ENCODE peak calls at places on chromosomes 3 and 15, in six cellular contexts. One of them, this sample, is unnamed.

GRCh38 chr3:27312044-27312668 is 57.0 kb downstream of the NEK10 start:
- DNase-seq in fibroblast of lung: peak
- DNase-seq in astrocyte: peak
- DNase-seq in RWPE1: peak
- DNase-seq in endothelial cell: peak
- DNase-seq in nephron progenitor cell: peak
- DNase-seq in this sample: no peak

GRCh38 chr3:25420885-25421284 is 7.2 kb upstream of the RARB start:
- DNase-seq in fibroblast of lung: no peak
- DNase-seq in astrocyte: no peak
- DNase-seq in RWPE1: peak
- DNase-seq in endothelial cell: no peak
- DNase-seq in nephron progenitor cell: no peak
- DNase-seq in this sample: no peak

GRCh38 chr3:54356299-54357037 is 234.1 kb downstream of the CACNA2D3 start:
- DNase-seq in fibroblast of lung: peak
- DNase-seq in astrocyte: peak
- DNase-seq in RWPE1: no peak
- DNase-seq in endothelial cell: no peak
- DNase-seq in nephron progenitor cell: no peak
- DNase-seq in this sample: no peak

GRCh38 chr15:101328001-101328400 is 33.0 kb upstream of the SNRPA1 start:
- DNase-seq in fibroblast of lung: no peak
- DNase-seq in astrocyte: no peak
- DNase-seq in RWPE1: no peak
- DNase-seq in endothelial cell: no peak
- DNase-seq in nephron progenitor cell: no peak
- DNase-seq in this sample: no peak

GRCh38 chr15:59738676-59739075 is 49.6 kb upstream of the BNIP2 start:
- DNase-seq in fibroblast of lung: no peak
- DNase-seq in astrocyte: no peak
- DNase-seq in RWPE1: no peak
- DNase-seq in endothelial cell: no peak
- DNase-seq in nephron progenitor cell: no peak
- DNase-seq in this sample: no peak

GRCh38 chr3:37243811-37244748 is 69.7 kb upstream of the LRRFIP2 start:
- DNase-seq in fibroblast of lung: peak
- DNase-seq in astrocyte: peak
- DNase-seq in RWPE1: peak
- DNase-seq in endothelial cell: peak
- DNase-seq in nephron progenitor cell: peak
- DNase-seq in this sample: peak

GRCh38 chr3:72159487-72159886 is 374.5 kb upstream of the PROK2 start:
- DNase-seq in fibroblast of lung: no peak
- DNase-seq in astrocyte: no peak
- DNase-seq in RWPE1: no peak
- DNase-seq in endothelial cell: no peak
- DNase-seq in nephron progenitor cell: no peak
- DNase-seq in this sample: no peak

GRCh38 chr15:39110336-39110735 is 470.5 kb upstream of the THBS1 start:
- DNase-seq in fibroblast of lung: peak
- DNase-seq in astrocyte: peak
- DNase-seq in RWPE1: no peak
- DNase-seq in endothelial cell: no peak
- DNase-seq in nephron progenitor cell: no peak
- DNase-seq in this sample: no peak

DNA sequence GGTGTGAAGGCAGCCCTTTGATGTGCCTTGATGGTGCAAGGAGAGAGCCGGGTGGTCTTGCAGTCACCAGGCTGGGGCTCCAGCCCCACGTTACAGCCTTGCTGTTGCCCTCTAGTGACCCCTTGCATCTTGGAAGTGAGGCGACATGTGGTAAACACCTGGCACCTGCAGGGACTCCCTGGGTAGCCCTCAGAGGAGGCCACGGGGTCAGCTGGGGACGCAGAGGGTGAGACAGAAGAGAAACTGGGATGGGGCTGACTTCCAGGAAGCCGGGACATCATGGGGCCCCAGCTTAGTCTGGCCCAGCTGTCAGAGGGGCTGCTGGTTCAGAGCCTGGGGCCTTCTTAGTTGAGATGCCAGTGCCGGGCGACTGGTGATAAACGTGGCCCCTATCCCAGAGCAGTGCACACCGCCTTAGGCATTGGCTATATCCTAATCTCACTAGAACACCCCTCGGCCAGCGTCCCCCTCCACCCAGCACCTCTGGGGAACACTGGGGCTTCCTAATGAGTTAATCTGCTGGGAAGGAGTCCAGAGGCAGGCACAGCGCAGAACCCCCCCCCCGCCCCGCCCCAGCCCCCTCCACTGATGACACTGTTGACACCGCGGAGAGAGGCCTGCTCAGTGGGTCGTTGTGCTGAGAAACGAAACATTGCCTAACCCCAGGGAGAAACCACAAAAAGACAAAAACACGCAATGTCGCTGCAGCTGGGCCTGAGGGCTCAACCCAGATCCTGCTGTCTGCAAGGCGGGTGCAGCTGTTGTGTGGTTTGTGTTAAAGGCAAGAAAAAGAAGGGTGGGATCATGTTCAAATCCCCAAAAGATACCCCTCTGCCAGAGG is 60.5 kb upstream of the KLF13 start:
- DNase-seq in fibroblast of lung: no peak
- DNase-seq in astrocyte: no peak
- DNase-seq in RWPE1: no peak
- DNase-seq in endothelial cell: no peak
- DNase-seq in nephron progenitor cell: no peak
- DNase-seq in this sample: peak
- TF ChIP-seq CTCF in fibroblast of lung: no peak
- TF ChIP-seq CTCF in astrocyte: no peak
- TF ChIP-seq CTCF in RWPE1: no peak
- TF ChIP-seq CTCF in endothelial cell: no peak
- TF ChIP-seq CTCF in nephron progenitor cell: no peak
- TF ChIP-seq CTCF in this sample: no peak

GRCh38 chr15:78619022-78619950 is 1.5 kb downstream of the CHRNA3 start:
- DNase-seq in fibroblast of lung: no peak
- DNase-seq in astrocyte: no peak
- DNase-seq in RWPE1: no peak
- DNase-seq in endothelial cell: no peak
- DNase-seq in nephron progenitor cell: no peak
- DNase-seq in this sample: no peak

GRCh38 chr15:78621810-78622402 is 1.1 kb upstream of the CHRNA3 start:
- DNase-seq in fibroblast of lung: no peak
- DNase-seq in astrocyte: no peak
- DNase-seq in RWPE1: no peak
- DNase-seq in endothelial cell: no peak
- DNase-seq in nephron progenitor cell: no peak
- DNase-seq in this sample: no peak

GRCh38 chr15:78618490-78618934 is 2.3 kb downstream of the CHRNA3 start:
- DNase-seq in fibroblast of lung: peak
- DNase-seq in astrocyte: peak
- DNase-seq in RWPE1: peak
- DNase-seq in endothelial cell: peak
- DNase-seq in nephron progenitor cell: peak
- DNase-seq in this sample: peak

GRCh38 chr15:78620839-78621421 is at the start of gene CHRNA3:
- DNase-seq in fibroblast of lung: no peak
- DNase-seq in astrocyte: no peak
- DNase-seq in RWPE1: no peak
- DNase-seq in endothelial cell: peak
- DNase-seq in nephron progenitor cell: peak
- DNase-seq in this sample: no peak

DNA sequence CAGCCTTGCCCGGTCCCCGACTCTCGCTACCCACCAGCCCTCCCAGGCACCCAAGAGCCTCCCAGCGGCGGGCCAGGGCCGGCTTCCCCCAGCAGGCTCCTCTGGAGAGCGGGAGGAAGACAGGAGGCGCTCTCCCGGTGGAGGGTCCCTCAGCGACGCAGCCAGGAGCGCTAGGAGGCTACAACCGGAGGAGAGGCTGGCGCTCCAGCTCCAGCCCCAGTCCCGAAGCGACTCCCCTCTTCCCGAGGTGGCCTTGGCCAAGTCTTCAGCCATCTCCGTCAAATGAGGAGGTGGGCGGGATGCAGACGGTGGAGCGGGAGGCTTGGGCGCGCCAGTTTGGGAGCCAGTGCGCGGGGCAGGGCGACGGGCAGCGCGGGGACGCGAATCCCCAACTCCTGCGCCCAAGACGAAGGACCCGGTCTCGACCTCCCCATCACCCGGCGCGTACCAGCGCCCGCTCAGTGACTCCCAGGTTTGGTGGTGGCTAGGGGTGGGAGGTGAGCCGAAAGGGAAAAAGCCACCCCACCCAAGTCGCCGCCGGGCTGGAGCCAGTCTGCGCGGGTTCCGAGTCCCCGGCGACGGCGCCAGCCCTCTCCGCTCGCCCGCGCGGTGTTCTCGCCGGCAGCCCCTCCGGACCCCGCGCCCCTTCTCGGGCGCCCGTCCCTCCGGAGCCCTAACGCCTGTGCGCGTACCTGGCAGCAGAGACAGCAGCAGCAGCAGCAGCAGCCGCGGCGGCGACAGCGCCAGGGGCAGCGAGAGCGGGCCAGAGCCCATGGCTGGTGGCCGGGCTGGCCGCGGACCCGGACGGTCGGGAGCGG is 566 bp downstream of the CHRNA3 start:
- DNase-seq in fibroblast of lung: peak
- DNase-seq in astrocyte: no peak
- DNase-seq in RWPE1: no peak
- DNase-seq in endothelial cell: peak
- DNase-seq in nephron progenitor cell: peak
- DNase-seq in this sample: no peak
- TF ChIP-seq CTCF in fibroblast of lung: peak
- TF ChIP-seq CTCF in astrocyte: no peak
- TF ChIP-seq CTCF in RWPE1: no peak
- TF ChIP-seq CTCF in endothelial cell: no peak
- TF ChIP-seq CTCF in nephron progenitor cell: no peak
- TF ChIP-seq CTCF in this sample: no peak

GRCh38 chr15:78910836-78911235 is 34.0 kb downstream of the CTSH start:
- DNase-seq in fibroblast of lung: no peak
- DNase-seq in astrocyte: no peak
- DNase-seq in RWPE1: no peak
- DNase-seq in endothelial cell: no peak
- DNase-seq in nephron progenitor cell: no peak
- DNase-seq in this sample: no peak

GRCh38 chr15:78915341-78916087 is 29.3 kb downstream of the CTSH start:
- DNase-seq in fibroblast of lung: peak
- DNase-seq in astrocyte: peak
- DNase-seq in RWPE1: no peak
- DNase-seq in endothelial cell: no peak
- DNase-seq in nephron progenitor cell: no peak
- DNase-seq in this sample: peak

GRCh38 chr15:78913012-78913411 is 31.8 kb downstream of the CTSH start:
- DNase-seq in fibroblast of lung: no peak
- DNase-seq in astrocyte: no peak
- DNase-seq in RWPE1: no peak
- DNase-seq in endothelial cell: no peak
- DNase-seq in nephron progenitor cell: no peak
- DNase-seq in this sample: no peak

GRCh38 chr15:78917888-78918287 is 27.0 kb downstream of the CTSH start:
- DNase-seq in fibroblast of lung: no peak
- DNase-seq in astrocyte: no peak
- DNase-seq in RWPE1: no peak
- DNase-seq in endothelial cell: no peak
- DNase-seq in nephron progenitor cell: no peak
- DNase-seq in this sample: no peak

GRCh38 chr15:78914027-78914764 is 30.6 kb downstream of the CTSH start:
- DNase-seq in fibroblast of lung: peak
- DNase-seq in astrocyte: peak
- DNase-seq in RWPE1: peak
- DNase-seq in endothelial cell: no peak
- DNase-seq in nephron progenitor cell: no peak
- DNase-seq in this sample: no peak
- TF ChIP-seq CTCF in fibroblast of lung: peak
- TF ChIP-seq CTCF in astrocyte: no peak
- TF ChIP-seq CTCF in RWPE1: peak
- TF ChIP-seq CTCF in endothelial cell: peak
- TF ChIP-seq CTCF in nephron progenitor cell: no peak
- TF ChIP-seq CTCF in this sample: peak

DNA sequence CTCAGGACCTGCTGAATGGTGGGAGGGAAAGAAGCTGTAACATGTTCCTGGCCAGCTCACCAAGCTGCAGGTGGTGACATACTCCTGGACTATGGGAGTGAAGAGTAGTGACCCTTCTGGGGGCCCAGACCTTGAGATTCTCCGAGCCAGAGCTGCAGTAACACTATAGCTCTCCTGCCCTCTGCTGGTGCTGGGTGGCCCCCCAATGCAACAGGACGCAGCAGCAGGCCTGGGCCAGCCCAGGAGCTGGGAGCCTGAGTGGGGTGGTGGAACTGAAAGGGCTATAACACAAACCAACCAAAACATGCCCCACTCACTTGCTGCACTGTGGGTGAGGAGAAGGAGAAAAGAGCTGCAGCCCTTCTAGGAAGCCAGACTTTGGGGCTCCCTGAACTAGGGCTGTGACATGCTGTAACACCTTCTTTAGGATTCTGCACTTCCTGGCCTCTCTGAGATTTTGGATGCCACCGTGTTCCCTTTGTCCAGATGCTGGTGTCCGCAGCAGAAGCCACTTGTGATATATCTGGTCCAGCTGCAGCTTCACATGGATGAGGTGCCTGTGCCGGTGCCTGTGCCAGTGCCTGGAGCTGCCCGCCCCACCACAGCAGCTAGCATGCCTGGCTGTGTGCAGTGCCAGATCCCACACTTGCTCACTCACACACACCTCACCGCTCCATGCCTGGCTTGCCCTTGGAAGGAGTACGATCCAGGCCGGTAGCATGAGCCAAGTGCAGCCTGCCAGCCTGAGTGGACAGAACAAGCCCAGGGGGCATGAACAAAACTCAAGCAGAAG is 636.8 kb upstream of the KCNMB2 start:
- DNase-seq in fibroblast of lung: no peak
- DNase-seq in astrocyte: no peak
- DNase-seq in RWPE1: no peak
- DNase-seq in endothelial cell: no peak
- DNase-seq in nephron progenitor cell: no peak
- DNase-seq in this sample: no peak
- TF ChIP-seq CTCF in fibroblast of lung: no peak
- TF ChIP-seq CTCF in astrocyte: no peak
- TF ChIP-seq CTCF in RWPE1: no peak
- TF ChIP-seq CTCF in endothelial cell: no peak
- TF ChIP-seq CTCF in nephron progenitor cell: no peak
- TF ChIP-seq CTCF in this sample: no peak

GRCh38 chr15:73926191-73927002 is at the start of gene LOXL1:
- DNase-seq in fibroblast of lung: peak
- DNase-seq in astrocyte: peak
- DNase-seq in RWPE1: peak
- DNase-seq in endothelial cell: peak
- DNase-seq in nephron progenitor cell: peak
- DNase-seq in this sample: peak

GRCh38 chr15:73928971-73929627 is 2.8 kb downstream of the LOXL1 start:
- DNase-seq in fibroblast of lung: no peak
- DNase-seq in astrocyte: no peak
- DNase-seq in RWPE1: no peak
- DNase-seq in endothelial cell: no peak
- DNase-seq in nephron progenitor cell: no peak
- DNase-seq in this sample: no peak

GRCh38 chr15:73928241-73928579 is 1.9 kb downstream of the LOXL1 start:
- DNase-seq in fibroblast of lung: no peak
- DNase-seq in astrocyte: no peak
- DNase-seq in RWPE1: no peak
- DNase-seq in endothelial cell: no peak
- DNase-seq in nephron progenitor cell: no peak
- DNase-seq in this sample: no peak

GRCh38 chr15:73927003-73927475 is 777 bp downstream of the LOXL1 start:
- DNase-seq in fibroblast of lung: no peak
- DNase-seq in astrocyte: no peak
- DNase-seq in RWPE1: peak
- DNase-seq in endothelial cell: peak
- DNase-seq in nephron progenitor cell: peak
- DNase-seq in this sample: no peak

GRCh38 chr15:73927476-73928240 is 1.4 kb downstream of the LOXL1 start:
- DNase-seq in fibroblast of lung: peak
- DNase-seq in astrocyte: no peak
- DNase-seq in RWPE1: peak
- DNase-seq in endothelial cell: peak
- DNase-seq in nephron progenitor cell: peak
- DNase-seq in this sample: peak
- TF ChIP-seq CTCF in fibroblast of lung: peak
- TF ChIP-seq CTCF in astrocyte: peak
- TF ChIP-seq CTCF in RWPE1: peak
- TF ChIP-seq CTCF in endothelial cell: peak
- TF ChIP-seq CTCF in nephron progenitor cell: peak
- TF ChIP-seq CTCF in this sample: peak